ENCODE peak calls at places on chromosome 10, in ten cellular contexts. One of them, this sample, is unnamed.

GRCh38 chr10:132452651-132453469 is 55.9 kb downstream of the PWWP2B start:
- DNase-seq in stimulated activated CD4-positive, alpha-beta T cell treated with anti-CD3 and anti-CD28 coated beads, Interleukin-15, amount 100 ng/mL, for 1 hour: peak
- DNase-seq in SHP77 treated with DMSO at 0.1 percent for 48 hours: peak
- DNase-seq in effector memory CD4-positive, alpha-beta T cell: peak
- DNase-seq in hepatic stellate cell: peak
- DNase-seq in germinal center: peak
- DNase-seq in GM23338: peak
- DNase-seq in ureter: peak
- DNase-seq in NT2/D1: no peak
- DNase-seq in NCI-H460: peak
- DNase-seq in this sample: peak

GRCh38 chr10:89275383-89275782 is 23.8 kb upstream of the LIPA start:
- DNase-seq in ureter: no peak
- DNase-seq in GM23338: no peak
- DNase-seq in hepatic stellate cell: no peak
- DNase-seq in NT2/D1: no peak
- DNase-seq in stimulated activated CD4-positive, alpha-beta T cell treated with anti-CD3 and anti-CD28 coated beads, Interleukin-15, amount 100 ng/mL, for 1 hour: no peak
- DNase-seq in SHP77 treated with DMSO at 0.1 percent for 48 hours: no peak
- DNase-seq in effector memory CD4-positive, alpha-beta T cell: no peak
- DNase-seq in NCI-H460: no peak
- DNase-seq in germinal center: no peak
- DNase-seq in this sample: no peak

GRCh38 chr10:61899045-61899444 is 2.5 kb upstream of the ARID5B start:
- DNase-seq in SHP77 treated with DMSO at 0.1 percent for 48 hours: no peak
- DNase-seq in effector memory CD4-positive, alpha-beta T cell: no peak
- DNase-seq in hepatic stellate cell: peak
- DNase-seq in NT2/D1: no peak
- DNase-seq in stimulated activated CD4-positive, alpha-beta T cell treated with anti-CD3 and anti-CD28 coated beads, Interleukin-15, amount 100 ng/mL, for 1 hour: no peak
- DNase-seq in ureter: no peak
- DNase-seq in germinal center: no peak
- DNase-seq in GM23338: no peak
- DNase-seq in NCI-H460: no peak
- DNase-seq in this sample: no peak

GRCh38 chr10:111126981-111127848 is 50.4 kb downstream of the ADRA2A start:
- DNase-seq in effector memory CD4-positive, alpha-beta T cell: no peak
- DNase-seq in ureter: no peak
- DNase-seq in NCI-H460: no peak
- DNase-seq in hepatic stellate cell: no peak
- DNase-seq in NT2/D1: no peak
- DNase-seq in stimulated activated CD4-positive, alpha-beta T cell treated with anti-CD3 and anti-CD28 coated beads, Interleukin-15, amount 100 ng/mL, for 1 hour: no peak
- DNase-seq in germinal center: no peak
- DNase-seq in GM23338: no peak
- DNase-seq in SHP77 treated with DMSO at 0.1 percent for 48 hours: no peak
- DNase-seq in this sample: no peak

GRCh38 chr10:22381262-22381661 is 36.0 kb downstream of the SPAG6 start:
- DNase-seq in NCI-H460: no peak
- DNase-seq in ureter: no peak
- DNase-seq in germinal center: no peak
- DNase-seq in NT2/D1: no peak
- DNase-seq in SHP77 treated with DMSO at 0.1 percent for 48 hours: no peak
- DNase-seq in stimulated activated CD4-positive, alpha-beta T cell treated with anti-CD3 and anti-CD28 coated beads, Interleukin-15, amount 100 ng/mL, for 1 hour: no peak
- DNase-seq in effector memory CD4-positive, alpha-beta T cell: no peak
- DNase-seq in GM23338: no peak
- DNase-seq in hepatic stellate cell: no peak
- DNase-seq in this sample: no peak

GRCh38 chr10:77042706-77043105 is 594.9 kb downstream of the KCNMA1 start:
- DNase-seq in germinal center: no peak
- DNase-seq in SHP77 treated with DMSO at 0.1 percent for 48 hours: no peak
- DNase-seq in NCI-H460: no peak
- DNase-seq in GM23338: no peak
- DNase-seq in NT2/D1: no peak
- DNase-seq in hepatic stellate cell: no peak
- DNase-seq in ureter: no peak
- DNase-seq in stimulated activated CD4-positive, alpha-beta T cell treated with anti-CD3 and anti-CD28 coated beads, Interleukin-15, amount 100 ng/mL, for 1 hour: no peak
- DNase-seq in effector memory CD4-positive, alpha-beta T cell: no peak
- DNase-seq in this sample: no peak

GRCh38 chr10:28593811-28594210 is 60.9 kb downstream of the WAC start:
- DNase-seq in effector memory CD4-positive, alpha-beta T cell: no peak
- DNase-seq in NCI-H460: no peak
- DNase-seq in GM23338: peak
- DNase-seq in SHP77 treated with DMSO at 0.1 percent for 48 hours: no peak
- DNase-seq in germinal center: no peak
- DNase-seq in ureter: no peak
- DNase-seq in NT2/D1: peak
- DNase-seq in hepatic stellate cell: no peak
- DNase-seq in stimulated activated CD4-positive, alpha-beta T cell treated with anti-CD3 and anti-CD28 coated beads, Interleukin-15, amount 100 ng/mL, for 1 hour: no peak
- DNase-seq in this sample: no peak

GRCh38 chr10:76127984-76128589 is 696.7 kb downstream of the LRMDA start:
- DNase-seq in NT2/D1: no peak
- DNase-seq in stimulated activated CD4-positive, alpha-beta T cell treated with anti-CD3 and anti-CD28 coated beads, Interleukin-15, amount 100 ng/mL, for 1 hour: no peak
- DNase-seq in hepatic stellate cell: no peak
- DNase-seq in ureter: no peak
- DNase-seq in germinal center: no peak
- DNase-seq in SHP77 treated with DMSO at 0.1 percent for 48 hours: no peak
- DNase-seq in effector memory CD4-positive, alpha-beta T cell: no peak
- DNase-seq in NCI-H460: no peak
- DNase-seq in GM23338: no peak
- DNase-seq in this sample: no peak

GRCh38 chr10:86265236-86265876 is 101.2 kb downstream of the GRID1 start:
- DNase-seq in NCI-H460: no peak
- DNase-seq in germinal center: no peak
- DNase-seq in SHP77 treated with DMSO at 0.1 percent for 48 hours: no peak
- DNase-seq in NT2/D1: no peak
- DNase-seq in stimulated activated CD4-positive, alpha-beta T cell treated with anti-CD3 and anti-CD28 coated beads, Interleukin-15, amount 100 ng/mL, for 1 hour: no peak
- DNase-seq in effector memory CD4-positive, alpha-beta T cell: no peak
- DNase-seq in ureter: no peak
- DNase-seq in hepatic stellate cell: no peak
- DNase-seq in GM23338: no peak
- DNase-seq in this sample: no peak

GRCh38 chr10:119396008-119396708 is 146.4 kb downstream of the RGS10 start:
- DNase-seq in effector memory CD4-positive, alpha-beta T cell: no peak
- DNase-seq in hepatic stellate cell: no peak
- DNase-seq in NT2/D1: no peak
- DNase-seq in germinal center: no peak
- DNase-seq in NCI-H460: no peak
- DNase-seq in stimulated activated CD4-positive, alpha-beta T cell treated with anti-CD3 and anti-CD28 coated beads, Interleukin-15, amount 100 ng/mL, for 1 hour: no peak
- DNase-seq in GM23338: no peak
- DNase-seq in SHP77 treated with DMSO at 0.1 percent for 48 hours: no peak
- DNase-seq in ureter: no peak
- DNase-seq in this sample: no peak

GRCh38 chr10:77626266-77626935 is 11.2 kb downstream of the KCNMA1 start:
- DNase-seq in germinal center: no peak
- DNase-seq in GM23338: no peak
- DNase-seq in stimulated activated CD4-positive, alpha-beta T cell treated with anti-CD3 and anti-CD28 coated beads, Interleukin-15, amount 100 ng/mL, for 1 hour: no peak
- DNase-seq in NT2/D1: no peak
- DNase-seq in SHP77 treated with DMSO at 0.1 percent for 48 hours: no peak
- DNase-seq in NCI-H460: no peak
- DNase-seq in effector memory CD4-positive, alpha-beta T cell: no peak
- DNase-seq in hepatic stellate cell: no peak
- DNase-seq in ureter: no peak
- DNase-seq in this sample: no peak

GRCh38 chr10:67893637-67894036 is 9.2 kb downstream of the SIRT1 start:
- DNase-seq in germinal center: no peak
- DNase-seq in effector memory CD4-positive, alpha-beta T cell: no peak
- DNase-seq in hepatic stellate cell: no peak
- DNase-seq in NCI-H460: no peak
- DNase-seq in GM23338: no peak
- DNase-seq in NT2/D1: no peak
- DNase-seq in stimulated activated CD4-positive, alpha-beta T cell treated with anti-CD3 and anti-CD28 coated beads, Interleukin-15, amount 100 ng/mL, for 1 hour: no peak
- DNase-seq in ureter: no peak
- DNase-seq in SHP77 treated with DMSO at 0.1 percent for 48 hours: no peak
- DNase-seq in this sample: no peak

GRCh38 chr10:4181690-4182089 is 396.7 kb upstream of the KLF6 start:
- DNase-seq in germinal center: no peak
- DNase-seq in SHP77 treated with DMSO at 0.1 percent for 48 hours: no peak
- DNase-seq in hepatic stellate cell: no peak
- DNase-seq in NT2/D1: no peak
- DNase-seq in ureter: no peak
- DNase-seq in stimulated activated CD4-positive, alpha-beta T cell treated with anti-CD3 and anti-CD28 coated beads, Interleukin-15, amount 100 ng/mL, for 1 hour: no peak
- DNase-seq in GM23338: no peak
- DNase-seq in effector memory CD4-positive, alpha-beta T cell: no peak
- DNase-seq in NCI-H460: no peak
- DNase-seq in this sample: no peak

GRCh38 chr10:29131952-29132820 is 156.7 kb upstream of the LYZL1 start:
- DNase-seq in GM23338: no peak
- DNase-seq in NT2/D1: no peak
- DNase-seq in stimulated activated CD4-positive, alpha-beta T cell treated with anti-CD3 and anti-CD28 coated beads, Interleukin-15, amount 100 ng/mL, for 1 hour: no peak
- DNase-seq in ureter: no peak
- DNase-seq in SHP77 treated with DMSO at 0.1 percent for 48 hours: no peak
- DNase-seq in NCI-H460: no peak
- DNase-seq in effector memory CD4-positive, alpha-beta T cell: no peak
- DNase-seq in germinal center: no peak
- DNase-seq in hepatic stellate cell: peak
- DNase-seq in this sample: no peak

GRCh38 chr10:122541541-122542002 is 19.0 kb upstream of the DMBT1 start:
- DNase-seq in germinal center: no peak
- DNase-seq in ureter: no peak
- DNase-seq in stimulated activated CD4-positive, alpha-beta T cell treated with anti-CD3 and anti-CD28 coated beads, Interleukin-15, amount 100 ng/mL, for 1 hour: no peak
- DNase-seq in GM23338: no peak
- DNase-seq in NCI-H460: no peak
- DNase-seq in SHP77 treated with DMSO at 0.1 percent for 48 hours: no peak
- DNase-seq in effector memory CD4-positive, alpha-beta T cell: no peak
- DNase-seq in NT2/D1: no peak
- DNase-seq in hepatic stellate cell: no peak
- DNase-seq in this sample: no peak

GRCh38 chr10:105806-106205 is 29.4 kb upstream of the ZMYND11 start:
- DNase-seq in ureter: no peak
- DNase-seq in effector memory CD4-positive, alpha-beta T cell: no peak
- DNase-seq in germinal center: no peak
- DNase-seq in hepatic stellate cell: no peak
- DNase-seq in stimulated activated CD4-positive, alpha-beta T cell treated with anti-CD3 and anti-CD28 coated beads, Interleukin-15, amount 100 ng/mL, for 1 hour: no peak
- DNase-seq in NT2/D1: no peak
- DNase-seq in NCI-H460: no peak
- DNase-seq in GM23338: no peak
- DNase-seq in SHP77 treated with DMSO at 0.1 percent for 48 hours: no peak
- DNase-seq in this sample: no peak

GRCh38 chr10:71761105-71761511 is 12.2 kb downstream of the VSIR start:
- DNase-seq in ureter: no peak
- DNase-seq in stimulated activated CD4-positive, alpha-beta T cell treated with anti-CD3 and anti-CD28 coated beads, Interleukin-15, amount 100 ng/mL, for 1 hour: no peak
- DNase-seq in SHP77 treated with DMSO at 0.1 percent for 48 hours: no peak
- DNase-seq in germinal center: no peak
- DNase-seq in NCI-H460: no peak
- DNase-seq in NT2/D1: no peak
- DNase-seq in hepatic stellate cell: no peak
- DNase-seq in effector memory CD4-positive, alpha-beta T cell: no peak
- DNase-seq in GM23338: no peak
- DNase-seq in this sample: no peak

GRCh38 chr10:111199587-111199986 is 122.8 kb downstream of the ADRA2A start:
- DNase-seq in effector memory CD4-positive, alpha-beta T cell: no peak
- DNase-seq in hepatic stellate cell: no peak
- DNase-seq in SHP77 treated with DMSO at 0.1 percent for 48 hours: no peak
- DNase-seq in NT2/D1: no peak
- DNase-seq in stimulated activated CD4-positive, alpha-beta T cell treated with anti-CD3 and anti-CD28 coated beads, Interleukin-15, amount 100 ng/mL, for 1 hour: no peak
- DNase-seq in ureter: no peak
- DNase-seq in NCI-H460: no peak
- DNase-seq in germinal center: no peak
- DNase-seq in GM23338: no peak
- DNase-seq in this sample: no peak

GRCh38 chr10:125118701-125119100 is 41.7 kb downstream of the CTBP2 start:
- DNase-seq in NT2/D1: no peak
- DNase-seq in NCI-H460: no peak
- DNase-seq in hepatic stellate cell: no peak
- DNase-seq in GM23338: no peak
- DNase-seq in germinal center: no peak
- DNase-seq in effector memory CD4-positive, alpha-beta T cell: no peak
- DNase-seq in stimulated activated CD4-positive, alpha-beta T cell treated with anti-CD3 and anti-CD28 coated beads, Interleukin-15, amount 100 ng/mL, for 1 hour: no peak
- DNase-seq in ureter: no peak
- DNase-seq in SHP77 treated with DMSO at 0.1 percent for 48 hours: no peak
- DNase-seq in this sample: no peak

GRCh38 chr10:35652824-35653223 is 10.7 kb upstream of the FZD8 start:
- DNase-seq in germinal center: no peak
- DNase-seq in stimulated activated CD4-positive, alpha-beta T cell treated with anti-CD3 and anti-CD28 coated beads, Interleukin-15, amount 100 ng/mL, for 1 hour: no peak
- DNase-seq in hepatic stellate cell: no peak
- DNase-seq in NT2/D1: no peak
- DNase-seq in GM23338: no peak
- DNase-seq in ureter: no peak
- DNase-seq in NCI-H460: no peak
- DNase-seq in effector memory CD4-positive, alpha-beta T cell: no peak
- DNase-seq in SHP77 treated with DMSO at 0.1 percent for 48 hours: no peak
- DNase-seq in this sample: no peak

GRCh38 chr10:129877773-129878371 is 86.2 kb downstream of the EBF3 start:
- DNase-seq in NCI-H460: peak
- DNase-seq in GM23338: peak
- DNase-seq in effector memory CD4-positive, alpha-beta T cell: no peak
- DNase-seq in stimulated activated CD4-positive, alpha-beta T cell treated with anti-CD3 and anti-CD28 coated beads, Interleukin-15, amount 100 ng/mL, for 1 hour: no peak
- DNase-seq in SHP77 treated with DMSO at 0.1 percent for 48 hours: no peak
- DNase-seq in NT2/D1: no peak
- DNase-seq in ureter: no peak
- DNase-seq in hepatic stellate cell: no peak
- DNase-seq in germinal center: peak
- DNase-seq in this sample: peak

GRCh38 chr10:128469515-128469914 is 343.3 kb upstream of the MKI67 start:
- DNase-seq in ureter: no peak
- DNase-seq in stimulated activated CD4-positive, alpha-beta T cell treated with anti-CD3 and anti-CD28 coated beads, Interleukin-15, amount 100 ng/mL, for 1 hour: no peak
- DNase-seq in hepatic stellate cell: no peak
- DNase-seq in NT2/D1: no peak
- DNase-seq in SHP77 treated with DMSO at 0.1 percent for 48 hours: no peak
- DNase-seq in GM23338: no peak
- DNase-seq in NCI-H460: no peak
- DNase-seq in effector memory CD4-positive, alpha-beta T cell: no peak
- DNase-seq in germinal center: no peak
- DNase-seq in this sample: no peak

GRCh38 chr10:84825330-84825729 is 496.9 kb downstream of the CCSER2 start:
- DNase-seq in SHP77 treated with DMSO at 0.1 percent for 48 hours: no peak
- DNase-seq in GM23338: no peak
- DNase-seq in hepatic stellate cell: peak
- DNase-seq in germinal center: no peak
- DNase-seq in ureter: no peak
- DNase-seq in effector memory CD4-positive, alpha-beta T cell: no peak
- DNase-seq in NT2/D1: no peak
- DNase-seq in stimulated activated CD4-positive, alpha-beta T cell treated with anti-CD3 and anti-CD28 coated beads, Interleukin-15, amount 100 ng/mL, for 1 hour: no peak
- DNase-seq in NCI-H460: no peak
- DNase-seq in this sample: no peak

GRCh38 chr10:75606203-75606779 is 174.9 kb downstream of the LRMDA start:
- DNase-seq in ureter: no peak
- DNase-seq in effector memory CD4-positive, alpha-beta T cell: no peak
- DNase-seq in NCI-H460: no peak
- DNase-seq in SHP77 treated with DMSO at 0.1 percent for 48 hours: no peak
- DNase-seq in stimulated activated CD4-positive, alpha-beta T cell treated with anti-CD3 and anti-CD28 coated beads, Interleukin-15, amount 100 ng/mL, for 1 hour: no peak
- DNase-seq in germinal center: no peak
- DNase-seq in GM23338: no peak
- DNase-seq in hepatic stellate cell: no peak
- DNase-seq in NT2/D1: no peak
- DNase-seq in this sample: no peak

GRCh38 chr10:73744690-73744994 is 470 bp downstream of the SEC24C start:
- DNase-seq in SHP77 treated with DMSO at 0.1 percent for 48 hours: no peak
- DNase-seq in germinal center: peak
- DNase-seq in NCI-H460: peak
- DNase-seq in ureter: no peak
- DNase-seq in effector memory CD4-positive, alpha-beta T cell: no peak
- DNase-seq in stimulated activated CD4-positive, alpha-beta T cell treated with anti-CD3 and anti-CD28 coated beads, Interleukin-15, amount 100 ng/mL, for 1 hour: peak
- DNase-seq in NT2/D1: no peak
- DNase-seq in hepatic stellate cell: peak
- DNase-seq in GM23338: peak
- DNase-seq in this sample: peak

GRCh38 chr10:91797077-91797690 is 1.0 kb upstream of the TNKS2 start:
- DNase-seq in stimulated activated CD4-positive, alpha-beta T cell treated with anti-CD3 and anti-CD28 coated beads, Interleukin-15, amount 100 ng/mL, for 1 hour: no peak
- DNase-seq in NT2/D1: no peak
- DNase-seq in effector memory CD4-positive, alpha-beta T cell: no peak
- DNase-seq in hepatic stellate cell: no peak
- DNase-seq in germinal center: no peak
- DNase-seq in GM23338: no peak
- DNase-seq in NCI-H460: no peak
- DNase-seq in SHP77 treated with DMSO at 0.1 percent for 48 hours: no peak
- DNase-seq in ureter: no peak
- DNase-seq in this sample: no peak

GRCh38 chr10:132601567-132601966 is 64.0 kb downstream of the INPP5A start:
- DNase-seq in NT2/D1: no peak
- DNase-seq in GM23338: no peak
- DNase-seq in stimulated activated CD4-positive, alpha-beta T cell treated with anti-CD3 and anti-CD28 coated beads, Interleukin-15, amount 100 ng/mL, for 1 hour: no peak
- DNase-seq in SHP77 treated with DMSO at 0.1 percent for 48 hours: no peak
- DNase-seq in ureter: no peak
- DNase-seq in hepatic stellate cell: no peak
- DNase-seq in germinal center: no peak
- DNase-seq in NCI-H460: no peak
- DNase-seq in effector memory CD4-positive, alpha-beta T cell: no peak
- DNase-seq in this sample: no peak

GRCh38 chr10:51422311-51423120 is 276.9 kb downstream of the CSTF2T start:
- DNase-seq in effector memory CD4-positive, alpha-beta T cell: no peak
- DNase-seq in ureter: peak
- DNase-seq in stimulated activated CD4-positive, alpha-beta T cell treated with anti-CD3 and anti-CD28 coated beads, Interleukin-15, amount 100 ng/mL, for 1 hour: no peak
- DNase-seq in hepatic stellate cell: peak
- DNase-seq in NT2/D1: peak
- DNase-seq in NCI-H460: peak
- DNase-seq in SHP77 treated with DMSO at 0.1 percent for 48 hours: no peak
- DNase-seq in germinal center: peak
- DNase-seq in GM23338: peak
- DNase-seq in this sample: peak